ENCODE peak calls at places on chromosomes 16 and 17, in seven cellular contexts. C is upper lobe of right lung; L is GM23248; J is ovary; R is HCT116; A is gastrocnemius medialis; K is CD4-positive, alpha-beta memory T cell. M is an unnamed sample.

GRCh38 chr16:75244225-75244792 is 7.1 kb downstream of the BCAR1 start:
- DNase-seq in C (no peak), L (peak; percentile 70), J (no peak), R (no peak), A (no peak), K (no peak), M (peak; percentile 56)

GRCh38 chr16:84933774-84934571 is 77.4 kb downstream of the ZDHHC7 start:
- DNase-seq in C (peak; percentile 74), L (peak; percentile 75), J (peak; percentile 86), R (no peak), A (peak; percentile 93), K (no peak), M (peak; percentile 86)

GRCh38 chr16:72996291-72997062 is 51.5 kb downstream of the ZFHX3 start:
- DNase-seq in C (peak; percentile 71), L (no peak), J (no peak), R (no peak), A (no peak), K (no peak), M (no peak)

GRCh38 chr16:69613283-69614154 is 47.8 kb downstream of the NFAT5 start:
- DNase-seq in C (no peak), L (peak; percentile 70), J (no peak), R (no peak), A (peak; percentile 46), K (no peak), M (no peak)

GRCh38 chr17:338442-339192 is 14.0 kb downstream of the RPH3AL start:
- DNase-seq in C (peak; percentile 65), L (no peak), J (peak; percentile 71), R (no peak), A (no peak), K (no peak), M (no peak)

GRCh38 chr16:11667824-11668589 is at the start of gene SNN:
- DNase-seq in C (peak; percentile 95), L (peak; percentile 93), J (peak; percentile 91), R (peak; percentile 39), A (peak; percentile 88), K (peak; percentile 85), M (peak; percentile 88)

GRCh38 chr16:7313170-7313569 is 19.5 kb upstream of the RBFOX1 start:
- DNase-seq in C (no peak), L (peak; percentile 7), J (no peak), R (no peak), A (no peak), K (no peak), M (no peak)

GRCh38 chr17:4498461-4499397 is at the start of gene SPNS2:
- DNase-seq in C (peak; percentile 86), L (peak; percentile 76), J (peak; percentile 40), R (no peak), A (peak; percentile 39), K (peak; percentile 69), M (peak; percentile 62)

GRCh38 chr17:82702161-82702932 is 3.8 kb upstream of the RAB40B start:
- DNase-seq in C (no peak), L (peak; percentile 33), J (no peak), R (no peak), A (no peak), K (no peak), M (no peak)

GRCh38 chr17:73359987-73360410 is 48.2 kb upstream of the CDC42EP4 start:
- DNase-seq in C (peak; percentile 93), L (no peak), J (no peak), R (peak; percentile 59), A (peak; percentile 86), K (no peak), M (no peak)

GRCh38 chr17:58278661-58279015 is 2.1 kb downstream of the MPO start:
- DNase-seq in C (peak; percentile 69), L (peak; percentile 51), J (no peak), R (no peak), A (peak; percentile 27), K (no peak), M (no peak)

GRCh38 chr17:79160980-79161621 is 86.5 kb downstream of the ENGASE start:
- DNase-seq in C (no peak), L (no peak), J (no peak), R (no peak), A (no peak), K (peak; percentile 17), M (no peak)

GRCh38 chr16:58478427-58478826 is 21.5 kb upstream of the NDRG4 start:
- DNase-seq in C (no peak), L (no peak), J (no peak), R (no peak), A (no peak), K (no peak), M (no peak)

GRCh38 chr16:78034530-78034929 is 12.2 kb downstream of the CLEC3A start:
- DNase-seq in C (no peak), L (no peak), J (no peak), R (no peak), A (no peak), K (peak; percentile 12), M (no peak)

GRCh38 chr16:20884240-20884556 is 16.0 kb downstream of the DCUN1D3 start:
- DNase-seq in C (no peak), L (peak; percentile 65), J (peak; percentile 30), R (no peak), A (no peak), K (no peak), M (no peak)

GRCh38 chr17:68783861-68784260 is 171.3 kb downstream of the ABCA8 start:
- DNase-seq in C (no peak), L (no peak), J (no peak), R (no peak), A (no peak), K (no peak), M (no peak)

GRCh38 chr16:75023019-75023418 is 24.2 kb downstream of the ZNRF1 start:
- DNase-seq in C (no peak), L (peak; percentile 66), J (no peak), R (no peak), A (no peak), K (no peak), M (no peak)

DNA sequence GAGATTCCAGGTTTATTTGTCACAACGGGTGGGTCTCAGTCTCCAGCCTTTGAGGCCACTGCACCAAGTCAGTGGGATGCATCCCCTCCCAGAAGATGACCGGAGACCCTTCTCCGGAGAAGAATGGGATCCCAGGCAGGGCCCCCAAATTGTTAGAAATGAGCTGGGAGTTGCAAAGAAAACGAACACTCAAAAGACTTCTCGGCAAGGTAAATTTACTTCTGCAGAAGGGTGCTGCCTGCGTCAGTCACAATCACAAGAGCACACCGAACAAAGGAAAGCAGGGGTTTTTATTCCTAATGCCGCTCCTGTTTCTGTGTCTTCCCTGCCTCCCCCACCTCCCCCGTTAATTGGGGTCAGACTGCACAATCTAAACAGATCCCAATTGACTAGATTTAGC is 61.4 kb downstream of the ATF7IP2 start:
- DNase-seq in C (no peak), L (no peak), J (no peak), R (no peak), A (no peak), K (no peak), M (no peak)
- H3K9me3 ChIP-seq in C (peaks cover 50% of the 10 kb centered on the region), L (no peaks in the 10 kb centered on the region), J (no peaks in the 10 kb centered on the region), R (peaks cover 9% of the 10 kb centered on the region), A (no peaks in the 10 kb centered on the region), K (no peaks in the 10 kb centered on the region), M (peaks cover 82% of the 10 kb centered on the region)

GRCh38 chr16:53859995-53860540 is 156.1 kb downstream of the FTO start:
- DNase-seq in C (no peak), L (no peak), J (no peak), R (no peak), A (no peak), K (no peak), M (no peak)

GRCh38 chr16:53852678-53853077 is 148.7 kb downstream of the FTO start:
- DNase-seq in C (no peak), L (no peak), J (no peak), R (no peak), A (no peak), K (no peak), M (no peak)

GRCh38 chr16:53849585-53849984 is 145.6 kb downstream of the FTO start:
- DNase-seq in C (no peak), L (no peak), J (no peak), R (no peak), A (no peak), K (no peak), M (no peak)

GRCh38 chr16:53849994-53850393 is 146.0 kb downstream of the FTO start:
- DNase-seq in C (no peak), L (no peak), J (no peak), R (no peak), A (no peak), K (no peak), M (no peak)

DNA sequence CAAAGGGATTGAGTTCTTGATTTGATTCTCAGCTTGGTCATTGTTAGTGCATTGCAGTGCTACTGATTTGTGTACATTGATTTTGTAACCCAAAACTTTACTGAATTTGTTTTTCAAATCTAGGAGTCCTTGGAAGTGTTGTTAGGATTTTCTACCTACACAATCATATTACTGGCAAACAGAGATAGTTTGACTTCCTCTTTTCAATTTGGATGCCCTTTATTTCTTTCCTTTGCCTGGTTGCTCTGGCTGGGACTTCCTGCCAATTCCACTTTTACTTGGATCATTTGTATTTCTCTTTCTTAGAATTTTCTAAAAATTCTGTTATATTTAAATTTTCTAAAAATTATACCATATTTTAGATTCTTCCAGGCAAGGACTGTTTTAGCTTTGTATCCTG is 151.1 kb downstream of the FTO start:
- DNase-seq in C (no peak), L (no peak), J (no peak), R (no peak), A (no peak), K (no peak), M (no peak)
- H3K36me3 ChIP-seq in C (no peaks in the 10 kb centered on the region), L (no peaks in the 10 kb centered on the region), J (no peaks in the 10 kb centered on the region), R (no peaks in the 10 kb centered on the region), A (no peaks in the 10 kb centered on the region), K (no peaks in the 10 kb centered on the region), M (no peaks in the 10 kb centered on the region)

GRCh38 chr17:10247806-10248334 is 49.5 kb upstream of the GAS7 start:
- DNase-seq in C (no peak), L (peak; percentile 56), J (no peak), R (no peak), A (peak; percentile 28), K (no peak), M (no peak)

GRCh38 chr17:10249271-10250010 is 51.0 kb upstream of the GAS7 start:
- DNase-seq in C (no peak), L (no peak), J (no peak), R (no peak), A (no peak), K (no peak), M (no peak)

DNA sequence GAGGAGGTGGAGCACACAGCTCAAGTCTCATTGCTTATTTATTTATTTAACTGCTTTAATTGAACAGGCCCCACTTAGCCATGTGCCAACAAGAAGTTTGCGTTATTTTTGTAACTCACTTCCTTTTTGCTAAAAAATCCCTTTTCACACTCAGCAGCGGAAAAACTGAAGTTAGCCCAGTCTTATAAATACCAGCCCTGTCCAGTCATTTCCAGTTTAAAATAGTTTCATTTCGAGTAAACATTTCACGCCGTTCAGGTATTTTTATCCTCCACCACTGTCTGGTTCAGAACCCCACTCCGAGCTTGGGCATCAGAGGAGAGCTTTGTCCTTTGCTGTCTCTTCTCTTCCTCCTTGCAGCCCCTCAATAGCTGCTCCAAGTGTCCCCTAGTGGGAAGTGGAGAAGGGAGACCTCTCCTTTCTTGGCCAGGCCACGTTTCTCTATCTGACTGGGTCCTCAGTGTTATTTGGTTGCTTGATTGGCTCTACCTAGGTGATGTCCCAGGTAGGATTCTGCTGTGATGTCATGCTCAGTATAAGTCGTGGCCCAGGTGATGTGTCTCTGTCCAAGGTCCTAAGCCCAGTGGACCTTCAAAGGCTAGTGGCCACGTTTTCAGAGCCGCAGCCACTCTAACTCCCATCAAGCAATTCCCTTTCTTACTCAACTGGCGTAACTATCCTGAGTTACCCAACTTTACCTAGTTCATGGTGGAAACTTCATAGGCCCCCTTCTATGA is 53.0 kb upstream of the GAS7 start:
- DNase-seq in C (no peak), L (no peak), J (no peak), R (no peak), A (no peak), K (no peak), M (no peak)
- H3K9me3 ChIP-seq in C (no peaks in the 10 kb centered on the region), L (no peaks in the 10 kb centered on the region), J (no peaks in the 10 kb centered on the region), R (no peaks in the 10 kb centered on the region), A (no peaks in the 10 kb centered on the region), K (no peaks in the 10 kb centered on the region), M (no peaks in the 10 kb centered on the region)

GRCh38 chr17:16449121-16449570 is 33.8 kb downstream of the TRPV2 start:
- DNase-seq in C (no peak), L (peak; percentile 80), J (no peak), R (no peak), A (no peak), K (no peak), M (no peak)
- H3K36me3 ChIP-seq in C (peaks cover 35% of the 10 kb centered on the region), L (peaks cover 7% of the 10 kb centered on the region), J (no peaks in the 10 kb centered on the region), R (peaks cover 4% of the 10 kb centered on the region), A (peaks cover 5% of the 10 kb centered on the region), K (peaks cover 5% of the 10 kb centered on the region), M (no peaks in the 10 kb centered on the region)